ENCODE peak calls at places on chromosomes 12 and 14, in eight cellular contexts. One of them, this sample, is unnamed.

GRCh38 chr12:50197297-50197727 is 30.1 kb upstream of the CERS5 start:
- DNase-seq in heart left ventricle: no peak
- DNase-seq in HepG2: no peak
- DNase-seq in thyroid gland: no peak
- DNase-seq in uterus: no peak
- DNase-seq in spleen: no peak
- DNase-seq in body of pancreas: no peak
- DNase-seq in H54: no peak
- DNase-seq in this sample: no peak

GRCh38 chr14:93654599-93654998 is 133.7 kb downstream of the PRIMA1 start:
- DNase-seq in heart left ventricle: no peak
- DNase-seq in HepG2: no peak
- DNase-seq in thyroid gland: no peak
- DNase-seq in uterus: no peak
- DNase-seq in spleen: no peak
- DNase-seq in body of pancreas: no peak
- DNase-seq in H54: no peak
- DNase-seq in this sample: no peak

GRCh38 chr12:131194166-131194565 is 240.5 kb downstream of the ADGRD1 start:
- DNase-seq in heart left ventricle: no peak
- DNase-seq in HepG2: no peak
- DNase-seq in thyroid gland: no peak
- DNase-seq in uterus: no peak
- DNase-seq in spleen: no peak
- DNase-seq in body of pancreas: no peak
- DNase-seq in H54: no peak
- DNase-seq in this sample: peak; percentile 24

GRCh38 chr12:117090816-117091711 is 8.2 kb downstream of the TESC start:
- DNase-seq in heart left ventricle: no peak
- DNase-seq in HepG2: peak; percentile 94
- DNase-seq in thyroid gland: peak; percentile 55
- DNase-seq in uterus: no peak
- DNase-seq in spleen: peak; percentile 27
- DNase-seq in body of pancreas: peak; percentile 89
- DNase-seq in H54: no peak
- DNase-seq in this sample: no peak

GRCh38 chr12:124241776-124242528 is 52.9 kb upstream of the RFLNA start:
- DNase-seq in heart left ventricle: no peak
- DNase-seq in HepG2: no peak
- DNase-seq in thyroid gland: no peak
- DNase-seq in uterus: no peak
- DNase-seq in spleen: no peak
- DNase-seq in body of pancreas: no peak
- DNase-seq in H54: no peak
- DNase-seq in this sample: no peak

GRCh38 chr14:35331605-35332516 is 39.7 kb downstream of the PSMA6 start:
- DNase-seq in heart left ventricle: no peak
- DNase-seq in HepG2: peak; percentile 75
- DNase-seq in thyroid gland: peak; percentile 84
- DNase-seq in uterus: no peak
- DNase-seq in spleen: no peak
- DNase-seq in body of pancreas: peak; percentile 75
- DNase-seq in H54: no peak
- DNase-seq in this sample: peak; percentile 49

GRCh38 chr14:104816678-104816945 is 15.7 kb downstream of the ZBTB42 start:
- DNase-seq in heart left ventricle: no peak
- DNase-seq in HepG2: no peak
- DNase-seq in thyroid gland: peak; percentile 49
- DNase-seq in uterus: no peak
- DNase-seq in spleen: no peak
- DNase-seq in body of pancreas: no peak
- DNase-seq in H54: no peak
- DNase-seq in this sample: no peak

GRCh38 chr12:66929121-66929520 is 250.2 kb upstream of the GRIP1 start:
- DNase-seq in heart left ventricle: no peak
- DNase-seq in HepG2: no peak
- DNase-seq in thyroid gland: no peak
- DNase-seq in uterus: no peak
- DNase-seq in spleen: no peak
- DNase-seq in body of pancreas: no peak
- DNase-seq in H54: no peak
- DNase-seq in this sample: no peak

GRCh38 chr14:100534528-100535286 is 52.5 kb downstream of the BEGAIN start:
- DNase-seq in heart left ventricle: no peak
- DNase-seq in HepG2: no peak
- DNase-seq in thyroid gland: no peak
- DNase-seq in uterus: peak; percentile 34
- DNase-seq in spleen: peak; percentile 44
- DNase-seq in body of pancreas: peak; percentile 89
- DNase-seq in H54: peak; percentile 19
- DNase-seq in this sample: no peak

GRCh38 chr12:95796982-95797289 is 6.4 kb upstream of the NTN4 start:
- DNase-seq in heart left ventricle: no peak
- DNase-seq in HepG2: no peak
- DNase-seq in thyroid gland: no peak
- DNase-seq in uterus: no peak
- DNase-seq in spleen: no peak
- DNase-seq in body of pancreas: no peak
- DNase-seq in H54: no peak
- DNase-seq in this sample: no peak

GRCh38 chr12:124162151-124163110 is 132.5 kb upstream of the RFLNA start:
- DNase-seq in heart left ventricle: no peak
- DNase-seq in HepG2: no peak
- DNase-seq in thyroid gland: no peak
- DNase-seq in uterus: no peak
- DNase-seq in spleen: no peak
- DNase-seq in body of pancreas: no peak
- DNase-seq in H54: no peak
- DNase-seq in this sample: peak; percentile 6

GRCh38 chr12:56787498-56787897 is 24.4 kb downstream of the HSD17B6 start:
- DNase-seq in heart left ventricle: no peak
- DNase-seq in HepG2: no peak
- DNase-seq in thyroid gland: no peak
- DNase-seq in uterus: no peak
- DNase-seq in spleen: no peak
- DNase-seq in body of pancreas: no peak
- DNase-seq in H54: no peak
- DNase-seq in this sample: no peak

GRCh38 chr12:111221296-111222026 is 147.4 kb downstream of the PHETA1 start:
- DNase-seq in heart left ventricle: no peak
- DNase-seq in HepG2: no peak
- DNase-seq in thyroid gland: no peak
- DNase-seq in uterus: no peak
- DNase-seq in spleen: no peak
- DNase-seq in body of pancreas: no peak
- DNase-seq in H54: no peak
- DNase-seq in this sample: no peak

GRCh38 chr14:68704736-68705720 is 87.8 kb downstream of the ZFP36L1 start:
- DNase-seq in heart left ventricle: no peak
- DNase-seq in HepG2: no peak
- DNase-seq in thyroid gland: no peak
- DNase-seq in uterus: peak; percentile 58
- DNase-seq in spleen: no peak
- DNase-seq in body of pancreas: no peak
- DNase-seq in H54: peak; percentile 35
- DNase-seq in this sample: no peak

GRCh38 chr14:99481745-99482099 is 513 bp downstream of the CCNK start:
- DNase-seq in heart left ventricle: no peak
- DNase-seq in HepG2: no peak
- DNase-seq in thyroid gland: peak; percentile 12
- DNase-seq in uterus: no peak
- DNase-seq in spleen: no peak
- DNase-seq in body of pancreas: peak; percentile 13
- DNase-seq in H54: no peak
- DNase-seq in this sample: no peak

GRCh38 chr12:117261267-117261666 is 71.0 kb upstream of the FBXO21 start:
- DNase-seq in heart left ventricle: no peak
- DNase-seq in HepG2: no peak
- DNase-seq in thyroid gland: no peak
- DNase-seq in uterus: no peak
- DNase-seq in spleen: no peak
- DNase-seq in body of pancreas: no peak
- DNase-seq in H54: no peak
- DNase-seq in this sample: peak; percentile 4

GRCh38 chr14:105605501-105606304 is 79.3 kb downstream of the TMEM121 start:
- DNase-seq in heart left ventricle: no peak
- DNase-seq in HepG2: no peak
- DNase-seq in thyroid gland: no peak
- DNase-seq in uterus: no peak
- DNase-seq in spleen: peak; percentile 56
- DNase-seq in body of pancreas: no peak
- DNase-seq in H54: no peak
- DNase-seq in this sample: no peak

GRCh38 chr12:666766-667308 is 3.6 kb upstream of the NINJ2 start:
- DNase-seq in heart left ventricle: no peak
- DNase-seq in HepG2: no peak
- DNase-seq in thyroid gland: no peak
- DNase-seq in uterus: no peak
- DNase-seq in spleen: no peak
- DNase-seq in body of pancreas: no peak
- DNase-seq in H54: no peak
- DNase-seq in this sample: no peak
- TF ChIP-seq POLR2A in heart left ventricle: no peak
- TF ChIP-seq POLR2A in HepG2: no peak
- TF ChIP-seq POLR2A in thyroid gland: no peak
- TF ChIP-seq POLR2A in uterus: no peak
- TF ChIP-seq POLR2A in spleen: no peak
- TF ChIP-seq POLR2A in body of pancreas: no peak
- TF ChIP-seq POLR2A in H54: no peak
- TF ChIP-seq POLR2A in this sample: no peak

GRCh38 chr12:104480012-104480411 is 23.3 kb downstream of the CHST11 start:
- DNase-seq in heart left ventricle: no peak
- DNase-seq in HepG2: no peak
- DNase-seq in thyroid gland: no peak
- DNase-seq in uterus: no peak
- DNase-seq in spleen: no peak
- DNase-seq in body of pancreas: no peak
- DNase-seq in H54: no peak
- DNase-seq in this sample: no peak

GRCh38 chr12:104479141-104479662 is 22.5 kb downstream of the CHST11 start:
- DNase-seq in heart left ventricle: no peak
- DNase-seq in HepG2: no peak
- DNase-seq in thyroid gland: no peak
- DNase-seq in uterus: no peak
- DNase-seq in spleen: no peak
- DNase-seq in body of pancreas: no peak
- DNase-seq in H54: no peak
- DNase-seq in this sample: no peak

GRCh38 chr12:104475269-104475668 is 18.5 kb downstream of the CHST11 start:
- DNase-seq in heart left ventricle: no peak
- DNase-seq in HepG2: no peak
- DNase-seq in thyroid gland: no peak
- DNase-seq in uterus: no peak
- DNase-seq in spleen: no peak
- DNase-seq in body of pancreas: no peak
- DNase-seq in H54: no peak
- DNase-seq in this sample: no peak

GRCh38 chr12:104478396-104479140 is 21.8 kb downstream of the CHST11 start:
- DNase-seq in heart left ventricle: no peak
- DNase-seq in HepG2: no peak
- DNase-seq in thyroid gland: no peak
- DNase-seq in uterus: no peak
- DNase-seq in spleen: peak; percentile 83
- DNase-seq in body of pancreas: no peak
- DNase-seq in H54: no peak
- DNase-seq in this sample: no peak

DNA sequence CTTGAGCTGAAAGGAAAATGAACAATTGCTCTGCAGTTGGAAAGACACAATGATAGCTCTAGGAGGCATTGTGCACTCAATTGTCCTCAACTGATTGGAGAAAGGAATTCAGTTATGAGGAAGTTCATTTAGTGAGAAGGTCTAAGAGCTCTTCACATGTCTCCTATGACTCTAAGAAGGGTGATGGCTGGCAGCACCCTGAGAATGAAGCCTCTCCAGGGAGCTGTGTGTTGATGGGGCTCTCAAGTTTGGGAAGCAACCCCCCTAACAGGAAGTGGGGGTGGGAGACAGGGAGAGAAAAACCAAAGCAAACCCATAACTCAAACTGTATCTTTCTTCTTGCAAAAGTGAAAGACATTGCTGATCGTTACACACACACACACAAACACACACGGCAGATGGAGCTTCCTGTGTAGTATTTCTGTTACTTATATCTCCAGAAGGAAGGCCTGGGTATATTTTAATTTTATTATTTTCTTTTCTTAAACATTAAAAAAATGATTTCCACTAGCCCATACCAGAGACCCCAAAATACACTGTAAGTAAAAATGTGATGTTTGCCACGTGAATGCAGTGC is 21.2 kb downstream of the CHST11 start:
- DNase-seq in heart left ventricle: no peak
- DNase-seq in HepG2: no peak
- DNase-seq in thyroid gland: no peak
- DNase-seq in uterus: no peak
- DNase-seq in spleen: no peak
- DNase-seq in body of pancreas: no peak
- DNase-seq in H54: no peak
- DNase-seq in this sample: no peak
- TF ChIP-seq POLR2A in heart left ventricle: no peak
- TF ChIP-seq POLR2A in HepG2: no peak
- TF ChIP-seq POLR2A in thyroid gland: no peak
- TF ChIP-seq POLR2A in uterus: no peak
- TF ChIP-seq POLR2A in spleen: no peak
- TF ChIP-seq POLR2A in body of pancreas: no peak
- TF ChIP-seq POLR2A in H54: no peak
- TF ChIP-seq POLR2A in this sample: no peak

GRCh38 chr14:55353686-55354467 is 57.8 kb downstream of the ATG14 start:
- DNase-seq in heart left ventricle: no peak
- DNase-seq in HepG2: no peak
- DNase-seq in thyroid gland: no peak
- DNase-seq in uterus: no peak
- DNase-seq in spleen: no peak
- DNase-seq in body of pancreas: no peak
- DNase-seq in H54: no peak
- DNase-seq in this sample: peak; percentile 2
- TF ChIP-seq POLR2A in heart left ventricle: no peak
- TF ChIP-seq POLR2A in HepG2: no peak
- TF ChIP-seq POLR2A in thyroid gland: no peak
- TF ChIP-seq POLR2A in uterus: no peak
- TF ChIP-seq POLR2A in spleen: no peak
- TF ChIP-seq POLR2A in body of pancreas: no peak
- TF ChIP-seq POLR2A in H54: no peak
- TF ChIP-seq POLR2A in this sample: no peak

DNA sequence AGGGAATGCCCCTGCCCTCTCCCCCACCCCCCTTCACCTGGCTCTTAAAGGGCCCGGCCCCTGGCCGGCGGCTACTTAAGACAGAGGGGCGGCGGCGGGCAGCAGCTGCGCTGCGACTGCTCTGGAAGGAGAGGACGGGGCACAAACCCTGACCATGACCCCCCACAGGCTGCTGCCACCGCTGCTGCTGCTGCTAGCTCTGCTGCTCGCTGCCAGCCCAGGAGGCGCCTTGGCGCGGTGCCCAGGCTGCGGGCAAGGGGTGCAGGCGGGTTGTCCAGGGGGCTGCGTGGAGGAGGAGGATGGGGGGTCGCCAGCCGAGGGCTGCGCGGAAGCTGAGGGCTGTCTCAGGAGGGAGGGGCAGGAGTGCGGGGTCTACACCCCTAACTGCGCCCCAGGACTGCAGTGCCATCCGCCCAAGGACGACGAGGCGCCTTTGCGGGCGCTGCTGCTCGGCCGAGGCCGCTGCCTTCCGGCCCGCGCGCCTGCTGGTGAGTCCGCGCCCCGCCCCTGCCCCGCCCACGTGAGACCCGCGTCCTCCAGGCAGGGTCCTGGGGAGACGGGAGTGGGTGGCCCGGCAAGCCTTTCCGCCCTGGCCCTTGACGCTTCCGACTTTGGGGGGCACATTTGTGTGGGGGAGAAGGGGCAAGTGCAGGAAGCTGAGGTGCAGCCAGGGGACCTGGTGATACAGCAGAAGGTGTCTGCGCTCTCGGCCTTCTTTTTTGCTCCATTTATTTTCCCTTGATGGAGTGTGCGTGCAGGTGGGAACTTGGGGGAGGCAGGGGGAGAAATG is at the start of gene IGFBP6:
- DNase-seq in heart left ventricle: peak; percentile 74
- DNase-seq in HepG2: no peak
- DNase-seq in thyroid gland: peak; percentile 56
- DNase-seq in uterus: peak; percentile 77
- DNase-seq in spleen: peak; percentile 93
- DNase-seq in body of pancreas: peak; percentile 74
- DNase-seq in H54: peak; percentile 69
- DNase-seq in this sample: no peak
- TF ChIP-seq POLR2A in heart left ventricle: peak; percentile 29
- TF ChIP-seq POLR2A in HepG2: no peak
- TF ChIP-seq POLR2A in thyroid gland: no peak
- TF ChIP-seq POLR2A in uterus: peak; percentile 61
- TF ChIP-seq POLR2A in spleen: no peak
- TF ChIP-seq POLR2A in body of pancreas: peak; percentile 33
- TF ChIP-seq POLR2A in H54: peak; percentile 69
- TF ChIP-seq POLR2A in this sample: no peak

This sample was measured in HCT116.